ENCODE peak calls at places on chromosomes 13 and 19, in nine cellular contexts. One of them, this sample, is unnamed.

GRCh38 chr13:93861818-93862217 is 617.7 kb downstream of the DCT start:
- DNase-seq in HepG2: no peak
- DNase-seq in HCT116: no peak
- DNase-seq in Panc1: no peak
- DNase-seq in K562: no peak
- DNase-seq in GM12878: no peak
- DNase-seq in HL-60: no peak
- DNase-seq in A549: peak
- DNase-seq in SK-N-SH: no peak
- DNase-seq in this sample: no peak

GRCh38 chr13:90055121-90055520 is 1292.4 kb upstream of the MIR17HG start:
- DNase-seq in SK-N-SH: no peak
- DNase-seq in HCT116: peak
- DNase-seq in A549: no peak
- DNase-seq in GM12878: no peak
- DNase-seq in Panc1: no peak
- DNase-seq in HepG2: no peak
- DNase-seq in K562: no peak
- DNase-seq in HL-60: no peak
- DNase-seq in this sample: no peak

GRCh38 chr13:40786568-40786996 is 2.8 kb upstream of the SLC25A15 start:
- DNase-seq in A549: no peak
- DNase-seq in K562: no peak
- DNase-seq in HepG2: peak
- DNase-seq in SK-N-SH: no peak
- DNase-seq in GM12878: no peak
- DNase-seq in Panc1: no peak
- DNase-seq in HCT116: no peak
- DNase-seq in HL-60: no peak
- DNase-seq in this sample: no peak

GRCh38 chr19:40763963-40764362 is 11.4 kb upstream of the MIA start:
- DNase-seq in HepG2: no peak
- DNase-seq in HCT116: no peak
- DNase-seq in A549: no peak
- DNase-seq in SK-N-SH: no peak
- DNase-seq in K562: no peak
- DNase-seq in GM12878: no peak
- DNase-seq in Panc1: no peak
- DNase-seq in HL-60: no peak
- DNase-seq in this sample: no peak

GRCh38 chr13:50731400-50731799 is 112.1 kb downstream of the DLEU7 start:
- DNase-seq in HepG2: no peak
- DNase-seq in SK-N-SH: no peak
- DNase-seq in Panc1: no peak
- DNase-seq in HCT116: no peak
- DNase-seq in HL-60: no peak
- DNase-seq in A549: peak
- DNase-seq in K562: no peak
- DNase-seq in GM12878: peak
- DNase-seq in this sample: no peak

GRCh38 chr19:5960005-5961001 is 17.6 kb downstream of the RANBP3 start:
- DNase-seq in A549: no peak
- DNase-seq in GM12878: no peak
- DNase-seq in SK-N-SH: peak
- DNase-seq in HepG2: peak
- DNase-seq in K562: no peak
- DNase-seq in HL-60: no peak
- DNase-seq in Panc1: no peak
- DNase-seq in HCT116: no peak
- DNase-seq in this sample: no peak

GRCh38 chr19:53136432-53136831 is 3.7 kb upstream of the ZNF415 start:
- DNase-seq in HL-60: no peak
- DNase-seq in HepG2: no peak
- DNase-seq in SK-N-SH: no peak
- DNase-seq in A549: no peak
- DNase-seq in GM12878: no peak
- DNase-seq in Panc1: no peak
- DNase-seq in HCT116: no peak
- DNase-seq in K562: no peak
- DNase-seq in this sample: no peak

GRCh38 chr13:32969516-32969941 is 46.7 kb upstream of the KL start:
- DNase-seq in A549: no peak
- DNase-seq in HCT116: no peak
- DNase-seq in HepG2: no peak
- DNase-seq in GM12878: peak
- DNase-seq in Panc1: no peak
- DNase-seq in SK-N-SH: no peak
- DNase-seq in K562: no peak
- DNase-seq in HL-60: no peak
- DNase-seq in this sample: no peak

GRCh38 chr13:50629497-50629896 is 214.0 kb downstream of the DLEU7 start:
- DNase-seq in K562: no peak
- DNase-seq in SK-N-SH: no peak
- DNase-seq in HepG2: peak
- DNase-seq in GM12878: no peak
- DNase-seq in HCT116: no peak
- DNase-seq in Panc1: no peak
- DNase-seq in A549: no peak
- DNase-seq in HL-60: no peak
- DNase-seq in this sample: no peak

GRCh38 chr19:9847087-9847671 is 12.1 kb downstream of the PIN1 start:
- DNase-seq in HepG2: peak
- DNase-seq in K562: peak
- DNase-seq in A549: peak
- DNase-seq in HL-60: no peak
- DNase-seq in GM12878: no peak
- DNase-seq in Panc1: peak
- DNase-seq in SK-N-SH: peak
- DNase-seq in HCT116: peak
- DNase-seq in this sample: peak

GRCh38 chr13:114142640-114143490 is 10.4 kb upstream of the RASA3 start:
- DNase-seq in SK-N-SH: peak
- DNase-seq in Panc1: no peak
- DNase-seq in HCT116: no peak
- DNase-seq in GM12878: no peak
- DNase-seq in K562: peak
- DNase-seq in A549: no peak
- DNase-seq in HL-60: peak
- DNase-seq in HepG2: no peak
- DNase-seq in this sample: no peak

GRCh38 chr19:15449620-15450527 is at the start of gene WIZ:
- DNase-seq in HepG2: peak
- DNase-seq in Panc1: no peak
- DNase-seq in GM12878: no peak
- DNase-seq in K562: peak
- DNase-seq in HCT116: no peak
- DNase-seq in SK-N-SH: peak
- DNase-seq in A549: peak
- DNase-seq in HL-60: peak
- DNase-seq in this sample: peak

GRCh38 chr19:37506387-37507166 is at the start of gene ZNF793:
- DNase-seq in HL-60: peak
- DNase-seq in GM12878: no peak
- DNase-seq in Panc1: peak
- DNase-seq in HepG2: no peak
- DNase-seq in SK-N-SH: peak
- DNase-seq in A549: peak
- DNase-seq in K562: no peak
- DNase-seq in HCT116: no peak
- DNase-seq in this sample: peak

GRCh38 chr13:29991343-29991742 is 140.9 kb upstream of the UBL3 start:
- DNase-seq in HCT116: no peak
- DNase-seq in HepG2: no peak
- DNase-seq in A549: no peak
- DNase-seq in Panc1: no peak
- DNase-seq in HL-60: no peak
- DNase-seq in GM12878: no peak
- DNase-seq in K562: no peak
- DNase-seq in SK-N-SH: no peak
- DNase-seq in this sample: no peak

GRCh38 chr13:45219938-45220375 is 19.1 kb upstream of the KCTD4 start:
- DNase-seq in GM12878: no peak
- DNase-seq in SK-N-SH: no peak
- DNase-seq in Panc1: peak
- DNase-seq in HepG2: no peak
- DNase-seq in HCT116: peak
- DNase-seq in A549: peak
- DNase-seq in K562: no peak
- DNase-seq in HL-60: no peak
- DNase-seq in this sample: peak

GRCh38 chr13:76161143-76161542 is 525.0 kb downstream of the LMO7 start:
- DNase-seq in GM12878: no peak
- DNase-seq in SK-N-SH: no peak
- DNase-seq in A549: no peak
- DNase-seq in HepG2: no peak
- DNase-seq in HL-60: no peak
- DNase-seq in K562: no peak
- DNase-seq in HCT116: no peak
- DNase-seq in Panc1: no peak
- DNase-seq in this sample: no peak

GRCh38 chr13:51913421-51914136 is 51.8 kb downstream of the CCDC70 start:
- DNase-seq in HepG2: no peak
- DNase-seq in SK-N-SH: peak
- DNase-seq in GM12878: no peak
- DNase-seq in Panc1: no peak
- DNase-seq in A549: no peak
- DNase-seq in HCT116: no peak
- DNase-seq in HL-60: no peak
- DNase-seq in K562: no peak
- DNase-seq in this sample: peak

GRCh38 chr19:50580240-50580639 is 12.0 kb upstream of the LRRC4B start:
- DNase-seq in HL-60: no peak
- DNase-seq in HepG2: no peak
- DNase-seq in HCT116: no peak
- DNase-seq in A549: no peak
- DNase-seq in Panc1: no peak
- DNase-seq in GM12878: no peak
- DNase-seq in K562: no peak
- DNase-seq in SK-N-SH: no peak
- DNase-seq in this sample: no peak

GRCh38 chr19:50580970-50581636 is 12.9 kb upstream of the LRRC4B start:
- DNase-seq in SK-N-SH: no peak
- DNase-seq in HepG2: no peak
- DNase-seq in A549: no peak
- DNase-seq in HL-60: no peak
- DNase-seq in HCT116: no peak
- DNase-seq in K562: no peak
- DNase-seq in Panc1: no peak
- DNase-seq in GM12878: no peak
- DNase-seq in this sample: no peak
- TF ChIP-seq REST in SK-N-SH: no peak
- TF ChIP-seq REST in HepG2: no peak
- TF ChIP-seq REST in A549: no peak
- TF ChIP-seq REST in HL-60: no peak
- TF ChIP-seq REST in HCT116: no peak
- TF ChIP-seq REST in K562: no peak
- TF ChIP-seq REST in Panc1: no peak
- TF ChIP-seq REST in GM12878: no peak
- TF ChIP-seq REST in this sample: no peak

GRCh38 chr13:36847541-36848045 is 28.6 kb downstream of the RFXAP start:
- DNase-seq in SK-N-SH: no peak
- DNase-seq in HepG2: no peak
- DNase-seq in HL-60: no peak
- DNase-seq in GM12878: no peak
- DNase-seq in K562: no peak
- DNase-seq in Panc1: no peak
- DNase-seq in A549: no peak
- DNase-seq in HCT116: no peak
- DNase-seq in this sample: no peak
- TF ChIP-seq REST in SK-N-SH: no peak
- TF ChIP-seq REST in HepG2: no peak
- TF ChIP-seq REST in HL-60: no peak
- TF ChIP-seq REST in GM12878: no peak
- TF ChIP-seq REST in K562: no peak
- TF ChIP-seq REST in Panc1: no peak
- TF ChIP-seq REST in A549: no peak
- TF ChIP-seq REST in HCT116: no peak
- TF ChIP-seq REST in this sample: no peak

GRCh38 chr19:34235425-34235940 is 18.9 kb upstream of the GARRE1 start:
- DNase-seq in HL-60: no peak
- DNase-seq in K562: no peak
- DNase-seq in HepG2: no peak
- DNase-seq in Panc1: no peak
- DNase-seq in GM12878: no peak
- DNase-seq in SK-N-SH: no peak
- DNase-seq in A549: no peak
- DNase-seq in HCT116: no peak
- DNase-seq in this sample: no peak

GRCh38 chr19:34231439-34231838 is 22.9 kb upstream of the GARRE1 start:
- DNase-seq in A549: no peak
- DNase-seq in SK-N-SH: no peak
- DNase-seq in Panc1: no peak
- DNase-seq in GM12878: no peak
- DNase-seq in HepG2: no peak
- DNase-seq in K562: no peak
- DNase-seq in HCT116: no peak
- DNase-seq in HL-60: no peak
- DNase-seq in this sample: peak

GRCh38 chr19:34229721-34230120 is 24.6 kb upstream of the GARRE1 start:
- DNase-seq in HL-60: no peak
- DNase-seq in K562: no peak
- DNase-seq in A549: no peak
- DNase-seq in Panc1: no peak
- DNase-seq in SK-N-SH: no peak
- DNase-seq in HCT116: no peak
- DNase-seq in GM12878: no peak
- DNase-seq in HepG2: no peak
- DNase-seq in this sample: no peak

GRCh38 chr19:34230833-34231232 is 23.5 kb upstream of the GARRE1 start:
- DNase-seq in Panc1: no peak
- DNase-seq in HL-60: no peak
- DNase-seq in SK-N-SH: no peak
- DNase-seq in A549: no peak
- DNase-seq in K562: no peak
- DNase-seq in GM12878: no peak
- DNase-seq in HCT116: no peak
- DNase-seq in HepG2: no peak
- DNase-seq in this sample: no peak

GRCh38 chr19:34232566-34233481 is 21.5 kb upstream of the GARRE1 start:
- DNase-seq in HCT116: peak
- DNase-seq in HL-60: no peak
- DNase-seq in K562: no peak
- DNase-seq in SK-N-SH: no peak
- DNase-seq in HepG2: peak
- DNase-seq in Panc1: peak
- DNase-seq in A549: peak
- DNase-seq in GM12878: no peak
- DNase-seq in this sample: no peak
- TF ChIP-seq REST in HCT116: no peak
- TF ChIP-seq REST in HL-60: no peak
- TF ChIP-seq REST in K562: no peak
- TF ChIP-seq REST in SK-N-SH: no peak
- TF ChIP-seq REST in HepG2: no peak
- TF ChIP-seq REST in Panc1: no peak
- TF ChIP-seq REST in A549: no peak
- TF ChIP-seq REST in GM12878: no peak
- TF ChIP-seq REST in this sample: no peak

DNA sequence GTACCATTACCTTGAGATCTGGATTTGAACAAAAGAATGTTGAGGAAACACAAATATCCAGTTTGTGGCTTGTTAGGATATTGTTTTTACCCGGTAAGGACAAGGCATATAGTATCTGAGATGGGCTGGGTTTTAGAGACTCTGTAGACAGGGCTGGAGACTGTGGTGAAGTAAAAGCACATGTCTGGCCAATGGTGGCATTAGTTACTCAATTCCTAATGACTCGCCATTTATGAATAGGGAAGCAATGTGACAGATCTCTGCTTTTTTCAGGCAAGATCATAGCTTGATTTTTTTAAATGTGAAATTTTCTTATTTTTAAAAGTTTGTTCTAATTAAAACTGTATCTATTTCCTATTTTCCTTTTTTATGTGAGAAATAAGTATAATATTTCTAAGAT is 371.1 kb upstream of the SPRY2 start:
- DNase-seq in A549: no peak
- DNase-seq in GM12878: no peak
- DNase-seq in SK-N-SH: no peak
- DNase-seq in HCT116: no peak
- DNase-seq in Panc1: no peak
- DNase-seq in HL-60: peak
- DNase-seq in K562: no peak
- DNase-seq in HepG2: no peak
- DNase-seq in this sample: no peak
- TF ChIP-seq REST in A549: no peak
- TF ChIP-seq REST in GM12878: no peak
- TF ChIP-seq REST in SK-N-SH: no peak
- TF ChIP-seq REST in HCT116: no peak
- TF ChIP-seq REST in Panc1: no peak
- TF ChIP-seq REST in HL-60: no peak
- TF ChIP-seq REST in K562: no peak
- TF ChIP-seq REST in HepG2: no peak
- TF ChIP-seq REST in this sample: no peak